ENCODE peak calls at places on chromosome 4, in four cellular contexts. Z, V, F and Y are unnamed samples.
A peak's percentile ranks its signal among the peaks of the same experiment; 100 is the strongest.

GRCh38 chr4:86015412-86016350 is 344.2 kb downstream of the MAPK10 start:
- DNase-seq in Z (no peak), V (no peak), F (no peak), Y (no peak)

GRCh38 chr4:166862032-166862431 is 372.3 kb downstream of the SPOCK3 start:
- DNase-seq in Z (no peak), V (no peak), F (no peak), Y (no peak)

GRCh38 chr4:145178740-145179139 is 1.6 kb downstream of the OTUD4 start:
- DNase-seq in Z (no peak), V (no peak), F (no peak), Y (no peak)

GRCh38 chr4:7715251-7716014 is 224.2 kb downstream of the AFAP1 start:
- DNase-seq in Z (peak; percentile 55), V (no peak), F (no peak), Y (no peak)

GRCh38 chr4:53197760-53198150 is 168.1 kb downstream of the SCFD2 start:
- DNase-seq in Z (no peak), V (no peak), F (no peak), Y (no peak)

GRCh38 chr4:7772708-7773385 is 166.8 kb downstream of the AFAP1 start:
- DNase-seq in Z (no peak), V (no peak), F (no peak), Y (peak; percentile 62)

GRCh38 chr4:122118243-122118642 is 33.9 kb upstream of the BLTP1 start:
- DNase-seq in Z (no peak), V (no peak), F (no peak), Y (no peak)

GRCh38 chr4:14650127-14650526 is 352.2 kb upstream of the CPEB2 start:
- DNase-seq in Z (no peak), V (no peak), F (no peak), Y (no peak)

GRCh38 chr4:4423706-4424498 is 37.0 kb downstream of the NSG1 start:
- DNase-seq in Z (no peak), V (no peak), F (peak; percentile 4), Y (no peak)

GRCh38 chr4:7462509-7462971 is 27.8 kb upstream of the PSAPL1 start:
- DNase-seq in Z (peak; percentile 47), V (peak; percentile 7), F (no peak), Y (no peak)

GRCh38 chr4:144721994-144722393 is 76.0 kb downstream of the HHIP start:
- DNase-seq in Z (no peak), V (no peak), F (no peak), Y (no peak)

GRCh38 chr4:55177461-55177860 is 52.1 kb upstream of the KDR start:
- DNase-seq in Z (no peak), V (no peak), F (no peak), Y (no peak)

GRCh38 chr4:88761861-88762523 is 64.4 kb upstream of the NAP1L5 start:
- DNase-seq in Z (no peak), V (no peak), F (no peak), Y (no peak)

GRCh38 chr4:153488006-153488718 is 22.0 kb downstream of the TMEM131L start:
- DNase-seq in Z (peak; percentile 83), V (no peak), F (no peak), Y (no peak)

GRCh38 chr4:624705-625590 is at the start of gene PDE6B:
- DNase-seq in Z (peak; percentile 53), V (no peak), F (peak; percentile 39), Y (peak; percentile 41)

GRCh38 chr4:154329268-154329858 is 162.2 kb downstream of the DCHS2 start:
- DNase-seq in Z (peak; percentile 34), V (no peak), F (no peak), Y (no peak)

GRCh38 chr4:183182873-183183725 is 84.0 kb downstream of the WWC2 start:
- DNase-seq in Z (no peak), V (peak; percentile 66), F (no peak), Y (no peak)

GRCh38 chr4:151553874-151554273 is 144.9 kb downstream of the FHIP1A start:
- DNase-seq in Z (no peak), V (no peak), F (no peak), Y (no peak)

GRCh38 chr4:167000141-167000852 is 234.0 kb downstream of the SPOCK3 start:
- DNase-seq in Z (no peak), V (no peak), F (no peak), Y (no peak)

GRCh38 chr4:5878359-5878758 is 14.5 kb downstream of the CRMP1 start:
- DNase-seq in Z (no peak), V (no peak), F (no peak), Y (no peak)

GRCh38 chr4:98951710-98952109 is 22.8 kb upstream of the EIF4E start:
- DNase-seq in Z (no peak), V (no peak), F (no peak), Y (no peak)

GRCh38 chr4:184907216-184907615 is 81.4 kb upstream of the ACSL1 start:
- DNase-seq in Z (no peak), V (no peak), F (no peak), Y (no peak)

GRCh38 chr4:98341309-98341708 is 80.1 kb downstream of the RAP1GDS1 start:
- DNase-seq in Z (no peak), V (no peak), F (peak; percentile 43), Y (no peak)

GRCh38 chr4:177726111-177726510 is 283.9 kb upstream of the AGA start:
- DNase-seq in Z (no peak), V (no peak), F (no peak), Y (no peak)

GRCh38 chr4:80206111-80206510 is 8.8 kb downstream of the PRDM8 start:
- DNase-seq in Z (no peak), V (no peak), F (no peak), Y (no peak)

GRCh38 chr4:73721901-73722300 is 18.5 kb upstream of the CXCL8 start:
- DNase-seq in Z (no peak), V (no peak), F (no peak), Y (no peak)

GRCh38 chr4:186827542-186827887 is 103.9 kb upstream of the FAT1 start:
- DNase-seq in Z (no peak), V (no peak), F (no peak), Y (no peak)

GRCh38 chr4:68368566-68369473 is 18.9 kb upstream of the YTHDC1 start:
- DNase-seq in Z (no peak), V (no peak), F (no peak), Y (no peak)

GRCh38 chr4:86233681-86234080 is 126.2 kb downstream of the MAPK10 start:
- DNase-seq in Z (no peak), V (no peak), F (no peak), Y (no peak)

GRCh38 chr4:40335508-40335860 is 351 bp downstream of the CHRNA9 start:
- DNase-seq in Z (no peak), V (no peak), F (no peak), Y (no peak)

GRCh38 chr4:160319221-160319867 is 1216.5 kb downstream of the RAPGEF2 start:
- DNase-seq in Z (no peak), V (no peak), F (no peak), Y (peak; percentile 69)

GRCh38 chr4:35151816-35152572 is 1092.3 kb downstream of the ARAP2 start:
- DNase-seq in Z (no peak), V (no peak), F (peak; percentile 60), Y (no peak)

GRCh38 chr4:72031868-72032619 is at the start of gene NPFFR2:
- DNase-seq in Z (peak; percentile 85), V (no peak), F (peak; percentile 47), Y (no peak)

GRCh38 chr4:87423313-87424031 is 1.1 kb downstream of the NUDT9 start:
- DNase-seq in Z (no peak), V (no peak), F (peak; percentile 36), Y (no peak)

GRCh38 chr4:151555151-151555945 is 146.4 kb downstream of the FHIP1A start:
- DNase-seq in Z (no peak), V (no peak), F (no peak), Y (no peak)

GRCh38 chr4:162403956-162404355 is 240.2 kb upstream of the FSTL5 start:
- DNase-seq in Z (no peak), V (no peak), F (no peak), Y (no peak)

GRCh38 chr4:41693629-41694028 is 54.9 kb downstream of the PHOX2B start:
- DNase-seq in Z (no peak), V (no peak), F (peak; percentile 44), Y (no peak)

GRCh38 chr4:140659935-140660710 is 91.4 kb upstream of the UCP1 start:
- DNase-seq in Z (no peak), V (no peak), F (no peak), Y (no peak)

GRCh38 chr4:155734951-155735350 is 23.9 kb upstream of the GUCY1B1 start:
- DNase-seq in Z (no peak), V (no peak), F (no peak), Y (no peak)